ENCODE peak calls at places on chromosomes 3 and 15, in seven cellular contexts. S, B, E, W, Q, K and A are unnamed samples.

GRCh38 chr3:135192929-135193328 is 397.9 kb downstream of the EPHB1 start:
- DNase-seq in S (no peak), B (no peak), E (no peak), W (no peak), Q (no peak), K (no peak), A (no peak)

GRCh38 chr3:5197022-5197421 is 9.5 kb downstream of the EDEM1 start:
- DNase-seq in S (no peak), B (no peak), E (no peak), W (no peak), Q (no peak), K (no peak), A (no peak)

GRCh38 chr3:97699889-97700288 is 64.7 kb upstream of the ARL6 start:
- DNase-seq in S (no peak), B (no peak), E (no peak), W (no peak), Q (no peak), K (no peak), A (no peak)

GRCh38 chr3:196179380-196180308 is 31.6 kb downstream of the ZDHHC19 start:
- DNase-seq in S (no peak), B (peak), E (no peak), W (no peak), Q (no peak), K (no peak), A (peak)

GRCh38 chr15:91926871-91927270 is 73.4 kb downstream of the SLCO3A1 start:
- DNase-seq in S (no peak), B (no peak), E (no peak), W (no peak), Q (no peak), K (no peak), A (no peak)

GRCh38 chr3:45088959-45089358 is 57.2 kb downstream of the CDCP1 start:
- DNase-seq in S (no peak), B (no peak), E (no peak), W (no peak), Q (no peak), K (no peak), A (no peak)

GRCh38 chr15:43792761-43793493 is 807 bp downstream of the SERF2 start:
- DNase-seq in S (no peak), B (peak), E (peak), W (no peak), Q (no peak), K (no peak), A (peak)

GRCh38 chr3:42552830-42553229 is 28.9 kb downstream of the SEC22C start:
- DNase-seq in S (no peak), B (no peak), E (no peak), W (peak), Q (no peak), K (no peak), A (no peak)

GRCh38 chr15:49075876-49076275 is 29.6 kb upstream of the SECISBP2L start:
- DNase-seq in S (no peak), B (no peak), E (no peak), W (no peak), Q (no peak), K (no peak), A (no peak)

GRCh38 chr15:85831415-85832113 is 36.8 kb upstream of the KLHL25 start:
- DNase-seq in S (peak), B (peak), E (peak), W (peak), Q (peak), K (peak), A (peak)

GRCh38 chr15:47437492-47437891 is 279.8 kb upstream of the SEMA6D start:
- DNase-seq in S (no peak), B (no peak), E (no peak), W (no peak), Q (no peak), K (no peak), A (no peak)

GRCh38 chr15:80121546-80121945 is 31.3 kb upstream of the FAH start:
- DNase-seq in S (no peak), B (no peak), E (no peak), W (no peak), Q (no peak), K (no peak), A (no peak)

GRCh38 chr15:26082833-26083174 is 219.7 kb upstream of the ATP10A start:
- DNase-seq in S (no peak), B (no peak), E (no peak), W (no peak), Q (no peak), K (no peak), A (no peak)

GRCh38 chr3:117926819-117927218 is 1107.8 kb downstream of the IGSF11 start:
- DNase-seq in S (no peak), B (no peak), E (no peak), W (no peak), Q (no peak), K (no peak), A (no peak)

GRCh38 chr3:59108091-59108815 is 58.4 kb upstream of the CFAP20DC start:
- DNase-seq in S (no peak), B (no peak), E (no peak), W (no peak), Q (no peak), K (no peak), A (no peak)

GRCh38 chr3:189718215-189718614 is 87.0 kb downstream of the TP63 start:
- DNase-seq in S (no peak), B (no peak), E (no peak), W (no peak), Q (no peak), K (no peak), A (no peak)

GRCh38 chr3:52248816-52249547 is 3.4 kb downstream of the PPM1M start:
- DNase-seq in S (no peak), B (no peak), E (peak), W (peak), Q (no peak), K (peak), A (no peak)

GRCh38 chr15:84112025-84112424 is 123.5 kb upstream of the GOLGA6L4 start:
- DNase-seq in S (no peak), B (no peak), E (no peak), W (no peak), Q (no peak), K (no peak), A (no peak)

GRCh38 chr3:131812433-131812832 is 222.4 kb downstream of the CPNE4 start:
- DNase-seq in S (no peak), B (no peak), E (no peak), W (no peak), Q (no peak), K (no peak), A (no peak)

GRCh38 chr3:57815034-57815433 is 58.9 kb downstream of the SLMAP start:
- DNase-seq in S (no peak), B (no peak), E (no peak), W (no peak), Q (no peak), K (no peak), A (no peak)

GRCh38 chr3:72756900-72757299 is 91.3 kb downstream of the SHQ1 start:
- DNase-seq in S (no peak), B (no peak), E (no peak), W (no peak), Q (no peak), K (no peak), A (no peak)

GRCh38 chr3:15071699-15072098 is 6.6 kb upstream of the MRPS25 start:
- DNase-seq in S (no peak), B (no peak), E (no peak), W (no peak), Q (no peak), K (no peak), A (no peak)

GRCh38 chr15:70789213-70789612 is 25.9 kb upstream of the UACA start:
- DNase-seq in S (no peak), B (peak), E (no peak), W (no peak), Q (peak), K (no peak), A (no peak)

GRCh38 chr3:17030956-17031652 is 146.3 kb downstream of the PLCL2 start:
- DNase-seq in S (no peak), B (no peak), E (no peak), W (no peak), Q (no peak), K (no peak), A (no peak)

GRCh38 chr3:141707741-141708203 is 30.3 kb upstream of the RNF7 start:
- DNase-seq in S (no peak), B (no peak), E (no peak), W (no peak), Q (no peak), K (no peak), A (no peak)

GRCh38 chr3:13536832-13537231 is 12.1 kb upstream of the FBLN2 start:
- DNase-seq in S (peak), B (no peak), E (no peak), W (no peak), Q (no peak), K (no peak), A (no peak)

GRCh38 chr15:74598126-74598842 is 17.4 kb upstream of the CLK3 start:
- DNase-seq in S (peak), B (peak), E (peak), W (peak), Q (peak), K (peak), A (peak)

GRCh38 chr15:39721893-39722292 is 60.7 kb downstream of the FSIP1 start:
- DNase-seq in S (no peak), B (no peak), E (no peak), W (no peak), Q (no peak), K (no peak), A (no peak)

GRCh38 chr3:11499144-11499543 is 144.6 kb downstream of the VGLL4 start:
- DNase-seq in S (no peak), B (no peak), E (no peak), W (no peak), Q (peak), K (no peak), A (no peak)

GRCh38 chr3:143084856-143085731 is 34.5 kb upstream of the CHST2 start:
- DNase-seq in S (no peak), B (no peak), E (no peak), W (no peak), Q (peak), K (no peak), A (no peak)

GRCh38 chr3:6644070-6644929 is 216.6 kb upstream of the GRM7 start:
- DNase-seq in S (no peak), B (no peak), E (no peak), W (no peak), Q (no peak), K (no peak), A (no peak)

GRCh38 chr15:59165726-59166125 is 40.9 kb upstream of the LDHAL6B start:
- DNase-seq in S (no peak), B (no peak), E (no peak), W (no peak), Q (no peak), K (no peak), A (no peak)

GRCh38 chr15:81843226-81843625 is 202.6 kb downstream of the MEX3B start:
- DNase-seq in S (no peak), B (no peak), E (no peak), W (no peak), Q (no peak), K (no peak), A (no peak)

GRCh38 chr3:38738630-38739395 is 77.2 kb downstream of the SCN10A start:
- DNase-seq in S (no peak), B (peak), E (no peak), W (no peak), Q (peak), K (no peak), A (no peak)

GRCh38 chr3:133863865-133864264 is 31.8 kb downstream of the RAB6B start:
- DNase-seq in S (no peak), B (no peak), E (no peak), W (no peak), Q (no peak), K (no peak), A (no peak)

GRCh38 chr3:119637679-119638525 is 22.5 kb downstream of the POPDC2 start:
- DNase-seq in S (no peak), B (no peak), E (no peak), W (no peak), Q (peak), K (no peak), A (no peak)

GRCh38 chr3:119641416-119641815 is 19.0 kb downstream of the POPDC2 start:
- DNase-seq in S (no peak), B (no peak), E (no peak), W (no peak), Q (no peak), K (no peak), A (no peak)

GRCh38 chr3:119636891-119637611 is 23.3 kb downstream of the POPDC2 start:
- DNase-seq in S (no peak), B (no peak), E (no peak), W (no peak), Q (no peak), K (no peak), A (no peak)

GRCh38 chr3:119643094-119643493 is 17.3 kb downstream of the POPDC2 start:
- DNase-seq in S (no peak), B (no peak), E (no peak), W (no peak), Q (no peak), K (no peak), A (no peak)

DNA sequence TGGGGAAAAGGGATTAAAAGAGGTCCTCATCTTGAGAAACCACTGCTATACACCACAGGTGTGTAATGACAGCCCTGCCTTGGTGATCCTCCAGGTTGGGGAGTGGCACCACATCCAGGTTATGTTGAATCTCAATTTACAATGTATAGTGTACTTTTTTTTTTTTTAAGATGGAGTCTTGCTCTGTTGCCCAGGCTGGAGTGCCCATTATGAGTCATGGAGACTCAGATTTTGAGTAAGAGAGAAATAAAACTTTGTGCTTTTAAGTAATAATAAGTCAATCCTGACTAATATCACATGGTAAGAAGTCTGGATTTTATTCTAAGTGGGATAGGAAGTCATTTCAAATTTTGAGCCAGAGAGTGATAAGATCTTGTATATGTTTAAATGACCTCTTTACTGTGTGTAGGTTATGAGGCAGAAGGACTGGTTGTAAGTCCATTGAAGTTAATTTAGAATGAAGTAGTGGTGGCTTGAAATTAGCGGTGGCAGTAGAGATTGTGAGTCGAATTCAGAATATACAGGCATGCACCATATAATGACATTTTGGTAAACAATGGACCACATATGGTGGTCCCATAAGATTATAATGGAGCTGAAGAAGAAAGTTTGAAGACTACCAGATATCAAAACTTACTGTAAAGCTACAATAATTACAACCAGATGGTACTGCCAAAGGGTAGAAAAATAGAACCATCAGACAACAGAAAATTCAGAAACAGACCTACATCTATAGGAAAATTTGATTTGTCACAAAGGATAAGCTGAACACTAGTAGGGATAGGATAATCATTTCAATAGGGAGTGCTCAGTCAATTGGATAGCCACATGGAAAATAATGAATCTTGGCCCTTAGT is 20.7 kb downstream of the POPDC2 start:
- DNase-seq in S (no peak), B (no peak), E (no peak), W (no peak), Q (no peak), K (no peak), A (no peak)
- TF ChIP-seq EP300 in S (no peak), B (no peak), E (no peak), W (no peak), Q (no peak), K (no peak), A (no peak)

DNA sequence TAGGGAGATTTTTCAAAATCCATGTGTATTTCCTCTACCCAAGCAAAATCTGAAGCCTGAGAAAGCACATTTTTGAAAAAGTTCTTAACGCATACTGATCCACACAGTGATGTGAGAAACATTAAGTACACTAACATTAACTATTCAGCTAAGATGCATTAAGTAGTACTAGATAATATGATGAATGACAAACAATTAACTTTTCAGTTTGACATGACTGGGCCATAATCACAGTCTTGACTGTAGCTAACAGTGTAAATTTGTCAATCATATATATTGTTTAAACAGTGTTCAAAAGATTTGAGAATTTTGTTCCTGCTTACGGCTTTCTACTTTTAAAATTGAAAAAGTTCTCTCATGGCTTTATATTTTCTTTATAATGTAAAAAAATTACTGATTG is 72.0 kb downstream of the CNTN3 start:
- DNase-seq in S (no peak), B (no peak), E (no peak), W (no peak), Q (no peak), K (no peak), A (no peak)
- TF ChIP-seq EP300 in S (no peak), B (no peak), E (no peak), W (no peak), Q (no peak), K (no peak), A (no peak)

DNA sequence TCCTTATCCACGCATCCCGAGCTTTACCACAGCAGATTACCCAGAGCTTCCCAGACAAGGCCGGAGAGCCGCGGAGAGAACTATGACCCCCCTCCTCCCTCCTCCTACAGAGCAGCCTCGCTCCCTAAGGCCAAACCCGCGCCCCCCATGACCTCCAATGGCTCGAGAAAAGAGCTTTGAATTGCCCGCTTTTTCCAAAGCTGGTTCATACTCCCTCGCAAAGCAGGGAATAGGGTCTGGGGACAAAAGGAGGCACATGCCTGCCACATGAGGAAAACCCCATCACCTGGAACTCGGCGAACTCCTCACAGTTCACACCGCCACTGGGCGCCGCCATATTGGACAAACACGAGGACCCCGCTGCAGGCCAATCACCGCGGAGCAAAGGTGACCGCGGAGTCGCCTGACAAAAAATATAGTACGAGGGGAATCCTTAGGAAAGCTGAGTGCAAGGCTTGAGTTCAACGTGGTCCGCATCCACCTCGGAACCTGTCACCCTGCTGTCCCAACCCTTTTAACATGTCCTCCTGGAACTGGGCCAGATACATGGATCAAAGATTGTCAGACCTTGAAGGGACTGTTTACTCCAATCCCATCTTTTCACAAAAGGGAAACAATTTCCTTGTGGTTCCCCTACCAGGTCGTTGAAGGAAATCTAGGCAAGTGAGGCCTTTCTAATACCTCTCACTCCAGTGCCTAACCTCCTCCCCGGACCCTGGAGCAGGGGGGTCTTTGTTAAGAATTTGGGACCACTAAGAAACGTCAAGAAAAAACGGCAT is at the start of gene MIX23:
- DNase-seq in S (peak), B (peak), E (peak), W (peak), Q (peak), K (peak), A (peak)
- TF ChIP-seq EP300 in S (no peak), B (no peak), E (no peak), W (no peak), Q (no peak), K (no peak), A (no peak)

GRCh38 chr3:20323307-20323927 is 137.4 kb upstream of the SGO1 start:
- DNase-seq in S (no peak), B (no peak), E (no peak), W (no peak), Q (no peak), K (peak), A (no peak)
- TF ChIP-seq EP300 in S (no peak), B (no peak), E (no peak), W (no peak), Q (no peak), K (no peak), A (no peak)

GRCh38 chr15:51759557-51760070 is 8.2 kb downstream of the TMOD2 start:
- DNase-seq in S (no peak), B (peak), E (peak), W (peak), Q (no peak), K (no peak), A (peak)
- TF ChIP-seq EP300 in S (no peak), B (no peak), E (no peak), W (no peak), Q (no peak), K (no peak), A (no peak)

DNA sequence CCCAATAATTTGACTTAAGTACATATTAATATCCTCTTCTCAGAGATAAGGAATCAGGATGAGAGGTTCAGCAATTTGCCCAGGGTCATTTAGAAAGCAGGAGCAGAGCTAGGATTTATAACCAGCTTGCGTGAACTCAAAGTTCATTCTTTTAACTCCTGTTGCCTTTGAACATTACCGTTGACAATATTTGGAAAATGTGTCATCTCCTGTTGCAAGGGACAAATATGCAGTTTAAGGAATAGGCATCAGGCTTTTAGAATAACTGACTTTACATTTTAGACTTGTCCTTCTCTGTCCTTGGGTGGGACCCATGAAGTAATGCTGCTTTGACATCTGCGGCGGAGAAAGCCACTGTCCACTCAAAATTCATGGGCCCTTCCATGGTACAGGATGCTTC is 252.2 kb upstream of the RGMA start:
- DNase-seq in S (no peak), B (no peak), E (no peak), W (no peak), Q (no peak), K (no peak), A (no peak)
- TF ChIP-seq EP300 in S (no peak), B (no peak), E (no peak), W (no peak), Q (no peak), K (no peak), A (no peak)

DNA sequence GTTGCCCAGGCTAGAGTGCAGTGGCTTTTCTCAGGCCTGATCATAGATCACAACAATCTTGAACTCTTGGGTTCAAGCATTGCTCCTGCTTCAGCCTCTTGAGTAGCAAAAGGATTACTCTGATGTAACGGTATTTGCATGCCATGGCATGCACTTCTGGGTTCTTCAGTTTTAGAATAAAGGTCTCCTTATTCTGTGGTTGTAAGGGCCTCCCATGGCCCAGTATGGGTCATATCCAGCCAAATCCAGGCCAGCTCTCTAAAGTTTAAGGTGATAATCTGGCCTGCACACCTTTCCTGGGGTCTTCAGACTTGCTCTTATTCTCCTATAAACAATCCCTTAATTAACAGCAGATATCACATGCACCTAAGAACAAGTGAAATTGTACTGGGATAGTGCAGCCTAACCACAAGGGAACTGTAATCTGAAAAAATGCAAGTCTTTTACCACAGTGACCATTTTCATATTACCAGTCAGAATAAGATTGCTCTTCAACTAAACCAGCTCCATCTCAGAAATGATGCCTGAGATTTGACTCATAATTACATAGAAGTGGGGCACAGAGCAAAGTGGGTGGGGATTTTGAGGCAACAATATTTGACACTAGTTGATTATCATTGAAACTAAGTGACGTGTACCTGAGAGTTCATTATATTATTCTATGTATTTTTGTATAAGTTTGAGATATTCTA is 25.4 kb downstream of the COMMD2 start:
- DNase-seq in S (no peak), B (no peak), E (no peak), W (no peak), Q (no peak), K (no peak), A (no peak)
- TF ChIP-seq EP300 in S (no peak), B (no peak), E (no peak), W (no peak), Q (no peak), K (no peak), A (no peak)